ENCODE peak calls at places on chromosomes 4 and X, in eight cellular contexts. D, I, L, T, K, U, Q and A are unnamed samples.

GRCh38 chr4:162061214-162061613 is 102.6 kb downstream of the FSTL5 start:
- DNase-seq in T (peak; percentile 0), K (no peak), L (no peak), Q (no peak), I (peak; percentile 37), U (no peak), D (no peak), A (no peak)

GRCh38 chr4:1451752-1452122 is 45.5 kb upstream of the NKX1-1 start:
- DNase-seq in I (no peak), L (no peak), T (no peak), U (no peak), Q (no peak), K (no peak), D (no peak), A (no peak)

GRCh38 chr4:180950377-180950776 is 1292.8 kb upstream of the TENM3 start:
- DNase-seq in T (no peak), I (no peak), K (no peak), U (no peak), L (no peak), Q (no peak), D (no peak), A (no peak)

GRCh38 chr4:38177035-38177791 is 217.0 kb downstream of the PTTG2 start:
- DNase-seq in Q (no peak), D (no peak), I (peak; percentile 53), K (no peak), T (no peak), L (no peak), U (no peak), A (no peak)

GRCh38 chr4:168979338-168979737 is 30.7 kb downstream of the CBR4 start:
- DNase-seq in Q (no peak), D (no peak), I (no peak), L (no peak), U (no peak), T (no peak), K (no peak), A (no peak)

GRCh38 chr4:107719211-107719926 is 665 bp downstream of the PAPSS1 start:
- DNase-seq in I (peak; percentile 9), U (no peak), L (no peak), D (no peak), T (peak; percentile 47), K (peak; percentile 34), Q (peak; percentile 16), A (peak; percentile 21)

GRCh38 chr4:122309988-122310626 is 68.7 kb upstream of the ADAD1 start:
- DNase-seq in Q (no peak), D (no peak), K (no peak), I (no peak), U (no peak), L (peak; percentile 16), T (peak; percentile 5), A (no peak)

GRCh38 chr4:95693594-95693993 is 144.8 kb upstream of the UNC5C start:
- DNase-seq in D (no peak), K (no peak), Q (no peak), T (no peak), U (no peak), I (peak; percentile 36), L (no peak), A (no peak)

GRCh38 chr4:154491341-154491679 is 289 bp downstream of the DCHS2 start:
- DNase-seq in D (no peak), Q (no peak), I (no peak), U (no peak), L (no peak), K (no peak), T (peak; percentile 10), A (peak; percentile 14)

GRCh38 chrX:23959781-23960180 is 52.0 kb downstream of the CXorf58 start:
- DNase-seq in T (no peak), U (no peak), Q (no peak), K (no peak), D (no peak), L (no peak), I (no peak), A (no peak)

GRCh38 chr4:173095022-173095421 is 73.6 kb upstream of the GALNT7 start:
- DNase-seq in Q (no peak), D (no peak), U (no peak), K (no peak), L (no peak), I (no peak), T (no peak), A (no peak)

GRCh38 chrX:1420371-1420770 is 28.5 kb upstream of the SLC25A6 start:
- DNase-seq in D (peak; percentile 48), L (no peak), U (no peak), I (no peak), T (no peak), Q (no peak), K (no peak), A (no peak)

GRCh38 chrX:153492153-153492454 is 2.7 kb upstream of the BGN start:
- DNase-seq in U (no peak), T (no peak), D (no peak), K (no peak), Q (no peak), I (no peak), L (no peak), A (no peak)

GRCh38 chr4:118969359-118969758 is 80.7 kb downstream of the SYNPO2 start:
- DNase-seq in U (no peak), K (no peak), T (peak; percentile 66), I (peak; percentile 70), L (peak; percentile 54), Q (peak; percentile 42), D (peak; percentile 90), A (no peak)

GRCh38 chr4:96162631-96163030 is 322.7 kb downstream of the PDHA2 start:
- DNase-seq in K (no peak), L (no peak), U (no peak), Q (no peak), D (no peak), I (no peak), T (no peak), A (no peak)

GRCh38 chr4:148442830-148443549 is 776 bp upstream of the NR3C2 start:
- DNase-seq in I (no peak), T (peak; percentile 13), L (no peak), Q (peak; percentile 35), U (no peak), K (no peak), D (no peak), A (peak; percentile 38)

GRCh38 chr4:67886281-67886680 is 2.5 kb upstream of the TMPRSS11D start:
- DNase-seq in D (no peak), I (peak; percentile 12), L (no peak), Q (no peak), K (no peak), T (peak; percentile 31), U (no peak), A (peak; percentile 9)

GRCh38 chr4:138576684-138577083 is 334.5 kb upstream of the SLC7A11 start:
- DNase-seq in Q (no peak), U (no peak), D (no peak), K (no peak), L (no peak), T (peak; percentile 56), I (peak; percentile 41), A (no peak)

GRCh38 chr4:56210397-56210796 is 176.9 kb downstream of the AASDH start:
- DNase-seq in D (no peak), U (no peak), L (no peak), T (no peak), I (no peak), Q (no peak), K (no peak), A (no peak)

GRCh38 chrX:24899391-24899790 is 116.4 kb downstream of the ARX start:
- DNase-seq in K (no peak), U (no peak), D (no peak), Q (no peak), L (no peak), T (no peak), I (no peak), A (no peak)

GRCh38 chrX:121755541-121755940 is 708.1 kb downstream of the GLUD2 start:
- DNase-seq in L (no peak), U (no peak), D (no peak), T (no peak), K (no peak), Q (no peak), I (no peak), A (no peak)

GRCh38 chr4:174665799-174666198 is 143.5 kb upstream of the HPGD start:
- DNase-seq in D (no peak), I (no peak), U (no peak), T (no peak), K (no peak), L (no peak), Q (no peak), A (no peak)

GRCh38 chrX:154370300-154370881 is 4.0 kb downstream of the FLNA start:
- DNase-seq in T (no peak), D (no peak), Q (peak; percentile 43), I (no peak), L (no peak), U (no peak), K (peak; percentile 26), A (no peak)

GRCh38 chrX:136030357-136031225 is 45.4 kb downstream of the SLC9A6 start:
- DNase-seq in U (no peak), K (no peak), I (peak; percentile 74), L (no peak), T (peak; percentile 62), D (peak; percentile 88), Q (peak; percentile 46), A (peak; percentile 15)

GRCh38 chr4:54282837-54283236 is 53.7 kb downstream of the PDGFRA start:
- DNase-seq in T (no peak), K (no peak), D (no peak), L (no peak), Q (no peak), U (no peak), I (no peak), A (no peak)